ENCODE peak calls at places on chromosomes 2 and 18, in seven cellular contexts. T is esophagus squamous epithelium, U is endothelial cell of umbilical vein, Q is heart left ventricle, M is GM12892, C is GM12891, O is tibial nerve. I is an unnamed sample.

GRCh38 chr18:67092141-67092540 is 424.4 kb downstream of the DSEL start:
- DNase-seq in Q (no peak), M (no peak), T (no peak), U (no peak), C (no peak), O (no peak), I (no peak)

GRCh38 chr2:159450180-159450579 is 163.7 kb upstream of the WDSUB1 start:
- DNase-seq in Q (no peak), T (no peak), O (no peak), U (no peak), C (no peak), M (no peak), I (no peak)

GRCh38 chr2:173983414-173983871 is 18.3 kb upstream of the SP3 start:
- DNase-seq in C (no peak), Q (no peak), U (no peak), T (no peak), M (no peak), O (no peak), I (no peak)

GRCh38 chr18:79361766-79362522 is 33.8 kb upstream of the NFATC1 start:
- DNase-seq in M (no peak), Q (no peak), T (no peak), U (no peak), O (no peak), C (no peak), I (no peak)

GRCh38 chr2:11389551-11390528 is 45.4 kb upstream of the ROCK2 start:
- DNase-seq in C (no peak), Q (no peak), T (no peak), O (no peak), M (no peak), U (peak), I (no peak)

GRCh38 chr2:149307014-149307413 is 23.4 kb upstream of the LYPD6 start:
- DNase-seq in C (no peak), U (no peak), O (no peak), T (no peak), Q (no peak), M (no peak), I (no peak)

GRCh38 chr2:65382776-65383357 is 49.5 kb downstream of the SPRED2 start:
- DNase-seq in O (peak), T (peak), C (peak), Q (peak), M (peak), U (no peak), I (peak)

GRCh38 chr18:53457068-53457467 is 767.4 kb downstream of the MBD2 start:
- DNase-seq in U (no peak), M (no peak), T (no peak), Q (no peak), C (no peak), O (no peak), I (no peak)

GRCh38 chr2:12155308-12156061 is 409.1 kb downstream of the LPIN1 start:
- DNase-seq in Q (peak), T (no peak), M (no peak), O (no peak), U (peak), C (no peak), I (no peak)

GRCh38 chr2:20524412-20525040 is 77.7 kb downstream of the RHOB start:
- DNase-seq in M (no peak), U (no peak), T (no peak), O (no peak), Q (peak), C (no peak), I (peak)

GRCh38 chr18:33611525-33612135 is 33.6 kb downstream of the ASXL3 start:
- DNase-seq in O (no peak), U (no peak), Q (no peak), M (no peak), C (no peak), T (no peak), I (no peak)

GRCh38 chr2:181440919-181441318 is 16.3 kb upstream of the ITGA4 start:
- DNase-seq in C (no peak), T (no peak), Q (no peak), U (no peak), M (no peak), O (no peak), I (no peak)

GRCh38 chr2:36511858-36512630 is 85.9 kb downstream of the FEZ2 start:
- DNase-seq in Q (no peak), M (no peak), C (no peak), O (no peak), T (no peak), U (no peak), I (peak)

GRCh38 chr2:185360776-185361175 is 377.8 kb upstream of the FSIP2 start:
- DNase-seq in C (no peak), T (no peak), M (no peak), Q (no peak), O (no peak), U (no peak), I (no peak)

GRCh38 chr2:11750917-11751316 is 4.5 kb downstream of the LPIN1 start:
- DNase-seq in U (no peak), C (no peak), T (no peak), O (no peak), M (no peak), Q (no peak), I (no peak)

GRCh38 chr18:23487738-23488625 is 15.3 kb upstream of the RMC1 start:
- DNase-seq in O (no peak), T (no peak), U (peak), C (no peak), M (no peak), Q (no peak), I (peak)

GRCh38 chr18:37570336-37570930 is 4.8 kb upstream of the CELF4 start:
- DNase-seq in T (no peak), C (no peak), M (no peak), Q (no peak), U (no peak), O (no peak), I (no peak)

GRCh38 chr18:47882641-47883040 is 47.8 kb downstream of the SMAD2 start:
- DNase-seq in M (no peak), T (no peak), C (no peak), U (no peak), O (no peak), Q (no peak), I (no peak)

GRCh38 chr18:63947051-63947790 is 1.9 kb upstream of the HMSD start:
- DNase-seq in M (no peak), O (no peak), U (no peak), C (no peak), Q (no peak), T (no peak), I (no peak)

GRCh38 chr2:236641051-236641450 is 71.4 kb downstream of the ACKR3 start:
- DNase-seq in O (no peak), U (no peak), C (no peak), T (no peak), Q (no peak), M (no peak), I (no peak)

GRCh38 chr2:45860136-45861106 is 208.9 kb downstream of the PRKCE start:
- DNase-seq in C (no peak), T (no peak), O (peak), M (no peak), U (peak), Q (peak), I (no peak)

GRCh38 chr2:205612661-205613060 is 69.6 kb upstream of the NRP2 start:
- DNase-seq in M (no peak), C (no peak), U (no peak), O (no peak), T (no peak), Q (no peak), I (peak)

GRCh38 chr2:171124512-171124911 is 36.2 kb downstream of the TLK1 start:
- DNase-seq in O (no peak), C (no peak), T (no peak), U (no peak), M (no peak), Q (no peak), I (no peak)

GRCh38 chr2:138275881-138276280 is 225.7 kb upstream of the SPOPL start:
- DNase-seq in O (no peak), C (no peak), U (no peak), T (no peak), Q (no peak), M (no peak), I (no peak)

GRCh38 chr2:104493698-104494097 is 360.2 kb upstream of the POU3F3 start:
- DNase-seq in Q (no peak), C (no peak), O (no peak), T (no peak), U (no peak), M (no peak), I (no peak)

GRCh38 chr18:45871655-45872054 is 46.2 kb downstream of the SIGLEC15 start:
- DNase-seq in Q (no peak), M (no peak), C (no peak), U (no peak), T (no peak), O (no peak), I (no peak)

GRCh38 chr2:164771897-164772296 is 69.7 kb downstream of the COBLL1 start:
- DNase-seq in O (no peak), Q (no peak), U (peak), M (no peak), T (no peak), C (no peak), I (no peak)

GRCh38 chr2:64492272-64492671 is 31.9 kb upstream of the AFTPH start:
- DNase-seq in M (no peak), O (no peak), C (no peak), T (no peak), Q (no peak), U (peak), I (no peak)

GRCh38 chr2:236659758-236660150 is 90.1 kb downstream of the ACKR3 start:
- DNase-seq in Q (peak), M (no peak), C (no peak), T (no peak), O (peak), U (no peak), I (no peak)

GRCh38 chr2:218291934-218292699 is at the start of gene TMBIM1:
- DNase-seq in O (peak), Q (peak), M (peak), C (peak), T (no peak), U (peak), I (peak)

GRCh38 chr2:102049756-102050443 is 58.1 kb downstream of the IL1R2 start:
- DNase-seq in M (no peak), C (no peak), O (peak), Q (no peak), U (no peak), T (no peak), I (no peak)

GRCh38 chr2:96341641-96342040 is 6.1 kb downstream of the NCAPH start:
- DNase-seq in Q (no peak), M (no peak), U (no peak), O (no peak), C (no peak), T (no peak), I (no peak)

GRCh38 chr2:192126426-192126825 is 68.3 kb downstream of the TMEFF2 start:
- DNase-seq in C (no peak), T (no peak), M (no peak), O (no peak), U (no peak), Q (no peak), I (no peak)

GRCh38 chr2:42074661-42075060 is 26.8 kb downstream of the PKDCC start:
- DNase-seq in M (no peak), C (no peak), T (no peak), U (no peak), O (no peak), Q (no peak), I (no peak)

GRCh38 chr2:156522824-156523440 is 86.8 kb downstream of the GPD2 start:
- DNase-seq in O (no peak), Q (no peak), U (no peak), T (no peak), C (no peak), M (no peak), I (peak)

GRCh38 chr2:60440761-60441160 is 112.7 kb downstream of the BCL11A start:
- DNase-seq in Q (no peak), T (no peak), U (no peak), M (no peak), C (no peak), O (no peak), I (no peak)

GRCh38 chr2:190469770-190470169 is 61.6 kb downstream of the MFSD6 start:
- DNase-seq in M (no peak), Q (peak), U (peak), O (no peak), C (no peak), T (no peak), I (peak)

GRCh38 chr18:80251700-80252099 is 4.4 kb upstream of the PARD6G start:
- DNase-seq in C (no peak), M (no peak), Q (no peak), O (no peak), T (no peak), U (no peak), I (no peak)

DNA sequence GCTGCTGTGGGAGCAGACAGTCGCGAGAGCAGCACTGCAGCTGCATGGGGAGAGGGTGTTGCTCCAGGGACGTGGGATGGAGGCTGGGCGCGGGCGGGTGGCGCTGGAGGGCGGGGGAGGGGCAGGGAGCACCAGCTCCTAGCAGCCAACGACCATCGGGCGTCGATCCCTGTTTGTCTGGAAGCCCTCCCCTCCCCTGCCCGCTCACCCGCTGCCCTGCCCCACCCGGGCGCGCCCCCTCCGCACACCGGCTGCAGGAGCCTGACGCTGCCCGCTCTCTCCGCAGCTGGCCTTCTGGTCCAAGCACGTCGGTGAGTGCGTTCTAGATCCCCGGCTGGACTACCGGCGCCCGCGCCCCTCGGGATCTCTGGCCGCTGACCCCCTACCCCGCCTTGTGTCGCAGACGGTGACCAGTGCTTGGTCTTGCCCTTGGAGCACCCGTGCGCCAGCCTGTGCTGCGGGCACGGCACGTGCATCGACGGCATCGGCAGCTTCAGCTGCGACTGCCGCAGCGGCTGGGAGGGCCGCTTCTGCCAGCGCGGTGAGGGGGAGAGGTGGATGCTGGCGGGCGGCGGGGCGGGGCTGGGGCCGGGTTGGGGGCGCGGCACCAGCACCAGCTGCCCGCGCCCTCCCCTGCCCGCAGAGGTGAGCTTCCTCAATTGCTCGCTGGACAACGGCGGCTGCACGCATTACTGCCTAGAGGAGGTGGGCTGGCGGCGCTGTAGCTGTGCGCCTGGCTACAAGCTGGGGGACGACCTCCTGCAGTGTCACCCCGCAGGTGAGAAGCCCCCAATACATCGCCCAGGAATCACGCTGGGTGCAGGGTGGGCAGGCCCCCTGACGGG is 4.6 kb downstream of the PROC start:
- DNase-seq in O (no peak), M (no peak), T (no peak), U (peak), Q (no peak), C (peak), I (no peak)
- TF ChIP-seq POLR2A in O (no peak), M (no peak), T (no peak), U (no peak), Q (no peak), C (no peak), I (no peak)

GRCh38 chr2:48531141-48531648 is 1.2 kb downstream of the STON1 start:
- DNase-seq in M (no peak), T (no peak), O (no peak), U (peak), C (no peak), Q (no peak), I (no peak)
- TF ChIP-seq POLR2A in M (no peak), T (no peak), O (no peak), U (no peak), C (no peak), Q (no peak), I (no peak)

DNA sequence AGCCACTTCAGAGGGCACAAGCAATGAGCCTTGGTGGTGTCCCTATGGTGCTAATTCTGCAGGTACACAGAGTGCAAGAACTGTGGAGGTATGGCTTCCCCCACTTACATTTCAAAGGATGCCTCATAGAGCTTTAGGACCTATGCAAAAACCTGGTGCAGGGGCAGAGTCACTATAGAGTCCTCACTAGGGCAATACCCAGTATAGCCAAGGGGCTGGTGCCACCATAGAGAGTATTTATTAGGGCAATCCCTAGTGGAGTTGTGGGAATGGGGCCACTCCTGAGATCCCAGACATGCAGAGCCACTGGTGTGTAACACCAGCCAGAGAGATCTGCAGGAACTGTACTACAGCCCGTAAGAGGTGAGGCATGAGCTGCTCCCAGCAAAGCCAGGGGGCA is 312.2 kb downstream of the SLC4A3 start:
- DNase-seq in Q (no peak), U (no peak), C (no peak), T (no peak), M (no peak), O (no peak), I (no peak)
- TF ChIP-seq POLR2A in Q (no peak), U (no peak), C (no peak), T (no peak), M (no peak), O (no peak), I (no peak)

GRCh38 chr2:23131066-23131575 is 253.9 kb upstream of the KLHL29 start:
- DNase-seq in U (no peak), O (no peak), T (no peak), C (no peak), M (no peak), Q (no peak), I (no peak)

GRCh38 chr2:23123686-23124085 is 261.3 kb upstream of the KLHL29 start:
- DNase-seq in O (no peak), T (no peak), Q (no peak), U (no peak), C (no peak), M (no peak), I (no peak)

GRCh38 chr2:23124214-23124735 is 260.7 kb upstream of the KLHL29 start:
- DNase-seq in T (no peak), M (no peak), O (no peak), C (no peak), U (no peak), Q (no peak), I (no peak)

GRCh38 chr2:23128684-23129292 is 256.2 kb upstream of the KLHL29 start:
- DNase-seq in U (no peak), O (no peak), Q (no peak), T (no peak), C (no peak), M (no peak), I (no peak)

GRCh38 chr2:23127465-23127864 is 257.5 kb upstream of the KLHL29 start:
- DNase-seq in U (no peak), C (no peak), T (no peak), O (no peak), M (no peak), Q (no peak), I (no peak)
- TF ChIP-seq POLR2A in U (no peak), C (no peak), T (no peak), O (no peak), M (no peak), Q (no peak), I (no peak)

DNA sequence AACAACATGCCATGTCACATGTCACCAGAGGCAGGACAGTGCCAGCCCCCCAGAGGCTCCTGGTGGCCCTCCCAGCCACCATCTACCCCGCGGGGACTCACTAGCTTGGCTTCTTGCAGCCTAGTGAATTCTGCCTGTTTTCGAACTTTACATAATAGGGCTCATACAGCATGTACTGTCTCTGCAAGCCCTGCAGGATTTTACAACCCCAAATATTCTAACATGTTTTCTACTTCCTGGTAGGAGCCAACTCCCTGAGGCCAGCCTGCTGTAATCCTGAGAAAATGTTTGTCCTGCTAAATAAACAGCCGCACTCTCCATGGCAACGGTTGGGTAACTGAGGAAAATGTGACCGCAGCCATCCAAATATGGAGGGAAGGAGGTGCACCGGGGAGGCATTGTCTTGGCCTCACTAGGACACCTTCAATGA is 2.7 kb downstream of the PER2 start:
- DNase-seq in U (no peak), Q (peak), O (peak), C (no peak), T (peak), M (no peak), I (no peak)
- TF ChIP-seq POLR2A in U (no peak), Q (no peak), O (no peak), C (no peak), T (no peak), M (no peak), I (no peak)

DNA sequence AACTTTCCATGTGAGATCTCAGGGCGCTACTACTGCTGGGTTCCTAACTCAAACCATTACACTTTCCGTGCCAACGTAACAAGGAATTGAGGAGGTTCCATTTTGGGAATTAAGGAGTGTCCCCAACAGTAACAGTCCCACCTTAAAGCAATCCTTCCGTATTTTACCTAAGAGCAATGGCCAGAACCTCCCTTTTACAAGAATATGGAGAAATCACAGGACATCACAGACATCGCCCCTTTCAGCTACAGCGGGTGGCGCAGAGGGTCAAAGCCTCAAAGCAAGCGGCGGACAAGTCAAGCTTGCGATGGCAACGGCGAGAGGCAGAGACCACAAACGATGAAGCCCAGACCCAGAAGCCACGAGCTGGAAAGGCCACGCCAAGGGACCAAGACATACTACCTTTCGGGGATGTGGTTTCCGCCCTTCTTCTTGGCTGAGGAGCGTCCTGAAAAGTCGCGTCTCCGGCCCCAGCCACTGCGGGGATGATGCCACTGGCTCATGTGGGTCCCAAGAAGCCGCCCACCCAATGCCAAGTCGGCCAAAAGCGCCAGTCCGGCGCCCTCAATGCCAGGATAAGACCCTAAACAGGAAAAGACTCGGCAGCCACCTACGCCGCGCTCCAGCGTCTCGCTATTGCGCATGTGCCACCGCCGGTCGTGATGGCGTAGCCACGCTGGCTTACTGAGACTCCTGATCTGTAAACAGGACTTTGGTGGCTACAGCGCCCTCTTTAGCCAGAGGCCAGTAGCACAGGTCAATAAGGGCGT is at the start of gene DUSP11:
- DNase-seq in O (peak), M (peak), C (peak), U (peak), Q (peak), T (peak), I (peak)
- TF ChIP-seq POLR2A in O (peak), M (peak), C (peak), U (peak), Q (peak), T (no peak), I (peak)

GRCh38 chr18:50281295-50281971 is at the start of gene MBD1:
- DNase-seq in C (peak), M (peak), T (peak), Q (peak), U (peak), O (peak), I (peak)
- TF ChIP-seq POLR2A in C (peak), M (peak), T (no peak), Q (peak), U (peak), O (peak), I (peak)

I was measured in erythroblast.